ENCODE peak calls at places on chromosome X, in ten cellular contexts. S is mucosa of descending colon; D is T-cell; X is choroid plexus epithelial cell; J is Caco-2; I is stimulated activated CD8-positive, alpha-beta memory T cell treated with anti-CD3 and anti-CD28 coated beads, Interleukin-4, amount 100 ng/mL, for 24 hours; F is central memory CD4-positive, alpha-beta T cell; V is HuH-7.5; T is hepatocyte; C is T-helper 2 cell. A is an unnamed sample.

GRCh38 chrX:20141281-20142220 is at the start of gene EIF1AX:
- DNase-seq in S (peak), D (peak), X (peak), J (peak), I (peak), F (peak), V (peak), T (peak), C (peak), A (peak)

GRCh38 chrX:131728295-131729145 is 184.6 kb downstream of the OR13H1 start:
- DNase-seq in S (no peak), D (peak), X (no peak), J (no peak), I (peak), F (peak), V (no peak), T (no peak), C (no peak), A (no peak)

GRCh38 chrX:7146703-7147430 is 645 bp upstream of the STS start:
- DNase-seq in S (no peak), D (no peak), X (peak), J (no peak), I (peak), F (peak), V (no peak), T (no peak), C (no peak), A (no peak)

GRCh38 chrX:149540133-149540620 is 635 bp upstream of the EOLA1 start:
- DNase-seq in S (peak), D (peak), X (peak), J (peak), I (peak), F (peak), V (peak), T (peak), C (peak), A (peak)

GRCh38 chrX:101619336-101619735 is 1.5 kb upstream of the ARMCX6 start:
- DNase-seq in S (no peak), D (no peak), X (peak), J (peak), I (no peak), F (no peak), V (no peak), T (peak), C (no peak), A (no peak)

GRCh38 chrX:153816821-153817220 is 13.5 kb downstream of the PDZD4 start:
- DNase-seq in S (no peak), D (no peak), X (no peak), J (no peak), I (peak), F (peak), V (no peak), T (no peak), C (no peak), A (no peak)

GRCh38 chrX:104419211-104419610 is 146.8 kb upstream of the IL1RAPL2 start:
- DNase-seq in S (no peak), D (no peak), X (peak), J (no peak), I (no peak), F (no peak), V (no peak), T (peak), C (no peak), A (no peak)

GRCh38 chrX:130539721-130540321 is 138.0 kb downstream of the RBMX2 start:
- DNase-seq in S (peak), D (no peak), X (peak), J (peak), I (no peak), F (no peak), V (no peak), T (peak), C (peak), A (no peak)

GRCh38 chrX:110108381-110108796 is 105.5 kb downstream of the TMEM164 start:
- DNase-seq in S (no peak), D (no peak), X (peak), J (no peak), I (no peak), F (no peak), V (no peak), T (no peak), C (no peak), A (no peak)

GRCh38 chrX:9180623-9181022 is 146.7 kb upstream of the FAM9B start:
- DNase-seq in S (no peak), D (no peak), X (no peak), J (no peak), I (no peak), F (no peak), V (no peak), T (no peak), C (no peak), A (no peak)

GRCh38 chrX:80550722-80551121 is 130.5 kb downstream of the TENT5D start:
- DNase-seq in S (no peak), D (no peak), X (no peak), J (peak), I (no peak), F (no peak), V (no peak), T (no peak), C (no peak), A (no peak)